ENCODE peak calls at places on chromosomes 5 and 9, in five cellular contexts. S is activated T-helper 1 cell treated with Interleukin-2 at 50 U/mL for 16 hours; G is DMS153; L is stimulated activated CD8-positive, alpha-beta memory T cell treated with anti-CD3 and anti-CD28 coated beads, Interleukin-2, amount 100 ng/mL, for 48 hours; Y is mesendoderm. C is an unnamed sample.

GRCh38 chr5:132098151-132098594 is 24.6 kb downstream of the CSF2 start:
- DNase-seq in G (no peak), Y (no peak), L (no peak), S (no peak), C (no peak)

GRCh38 chr5:116359575-116359974 is 215.0 kb downstream of the SEMA6A start:
- DNase-seq in Y (peak), L (no peak), S (no peak), G (no peak), C (no peak)

GRCh38 chr5:44387391-44387790 is 1.8 kb downstream of the FGF10 start:
- DNase-seq in G (no peak), L (no peak), Y (peak), S (no peak), C (no peak)

GRCh38 chr9:93010056-93010455 is 48.4 kb upstream of the SUSD3 start:
- DNase-seq in G (no peak), Y (no peak), S (no peak), L (no peak), C (no peak)

GRCh38 chr9:135480071-135480941 is 724 bp downstream of the PPP1R26 start:
- DNase-seq in Y (peak), L (no peak), G (no peak), S (no peak), C (no peak)

GRCh38 chr9:130173462-130173876 is 1.3 kb downstream of the NCS1 start:
- DNase-seq in S (no peak), Y (no peak), L (no peak), G (no peak), C (no peak)

GRCh38 chr5:170269579-170269978 is 28.0 kb downstream of the LCP2 start:
- DNase-seq in L (no peak), G (no peak), Y (no peak), S (no peak), C (no peak)

GRCh38 chr5:157951673-157952373 is 92.9 kb upstream of the CLINT1 start:
- DNase-seq in Y (no peak), S (no peak), G (no peak), L (no peak), C (no peak)

GRCh38 chr9:135890190-135890861 is 17.0 kb downstream of the CAMSAP1 start:
- DNase-seq in S (no peak), L (no peak), Y (no peak), G (no peak), C (no peak)

C was measured in GM12892.